ENCODE peak calls at places on chromosomes 16 and 17, in seven cellular contexts. D is HepG2, H is SK-N-SH, O is T47D, Y is H1, G is K562, F is GM12878. X is an unnamed sample.
A peak's percentile ranks its signal among the peaks of the same experiment; 100 is the strongest.

GRCh38 chr16:719815-720506 is 985 bp upstream of the ANTKMT start:
- DNase-seq in D (peak; percentile 66), F (no peak), H (peak; percentile 54), G (peak; percentile 79), O (peak; percentile 74), Y (no peak), X (no peak)

GRCh38 chr17:48024149-48025039 is 13.2 kb downstream of the COPZ2 start:
- DNase-seq in H (no peak), Y (peak; percentile 66), G (peak; percentile 61), O (no peak), D (no peak), F (no peak), X (peak; percentile 74)

GRCh38 chr17:76716146-76716833 is 5.5 kb upstream of the MXRA7 start:
- DNase-seq in H (no peak), G (peak; percentile 87), F (no peak), Y (no peak), D (no peak), O (no peak), X (no peak)

GRCh38 chr16:78816499-78817441 is 717.3 kb downstream of the WWOX start:
- DNase-seq in O (no peak), G (no peak), F (no peak), H (no peak), D (no peak), Y (no peak), X (no peak)

GRCh38 chr16:13378151-13378550 is 476.8 kb downstream of the SHISA9 start:
- DNase-seq in D (no peak), H (no peak), Y (no peak), G (no peak), O (no peak), F (no peak), X (no peak)

GRCh38 chr17:42456223-42457106 is 2.2 kb upstream of the ATP6V0A1 start:
- DNase-seq in G (peak; percentile 77), Y (no peak), O (no peak), H (no peak), F (peak; percentile 57), D (no peak), X (no peak)

GRCh38 chr16:67089101-67089500 is 20.6 kb upstream of the PHAF1 start:
- DNase-seq in Y (no peak), O (no peak), D (no peak), G (no peak), H (no peak), F (no peak), X (no peak)

GRCh38 chr16:15539197-15539596 is 103.8 kb downstream of the MARF1 start:
- DNase-seq in D (peak; percentile 49), H (no peak), F (no peak), G (peak; percentile 89), Y (peak; percentile 85), O (no peak), X (peak; percentile 43)

GRCh38 chr17:15436399-15437369 is 30.7 kb downstream of the CDRT4 start:
- DNase-seq in G (peak; percentile 63), D (peak; percentile 65), F (no peak), O (no peak), Y (peak; percentile 56), H (no peak), X (peak; percentile 46)

GRCh38 chr17:57609125-57609877 is 135.8 kb downstream of the CCDC182 start:
- DNase-seq in H (no peak), Y (no peak), G (no peak), F (no peak), D (peak; percentile 96), O (peak; percentile 72), X (no peak)

GRCh38 chr17:66330646-66331037 is 28.2 kb downstream of the PRKCA start:
- DNase-seq in F (no peak), Y (no peak), H (no peak), D (no peak), O (no peak), G (no peak), X (no peak)

GRCh38 chr17:66737524-66737923 is 97.4 kb upstream of the CACNG5 start:
- DNase-seq in D (no peak), F (no peak), O (no peak), Y (no peak), H (no peak), G (no peak), X (no peak)

GRCh38 chr16:17744903-17745581 is 274.3 kb upstream of the XYLT1 start:
- DNase-seq in F (no peak), G (no peak), O (no peak), Y (peak; percentile 65), H (no peak), D (no peak), X (no peak)

GRCh38 chr17:32772453-32773025 is 104.4 kb downstream of the MYO1D start:
- DNase-seq in D (no peak), F (peak; percentile 28), G (no peak), Y (no peak), O (no peak), H (no peak), X (no peak)

DNA sequence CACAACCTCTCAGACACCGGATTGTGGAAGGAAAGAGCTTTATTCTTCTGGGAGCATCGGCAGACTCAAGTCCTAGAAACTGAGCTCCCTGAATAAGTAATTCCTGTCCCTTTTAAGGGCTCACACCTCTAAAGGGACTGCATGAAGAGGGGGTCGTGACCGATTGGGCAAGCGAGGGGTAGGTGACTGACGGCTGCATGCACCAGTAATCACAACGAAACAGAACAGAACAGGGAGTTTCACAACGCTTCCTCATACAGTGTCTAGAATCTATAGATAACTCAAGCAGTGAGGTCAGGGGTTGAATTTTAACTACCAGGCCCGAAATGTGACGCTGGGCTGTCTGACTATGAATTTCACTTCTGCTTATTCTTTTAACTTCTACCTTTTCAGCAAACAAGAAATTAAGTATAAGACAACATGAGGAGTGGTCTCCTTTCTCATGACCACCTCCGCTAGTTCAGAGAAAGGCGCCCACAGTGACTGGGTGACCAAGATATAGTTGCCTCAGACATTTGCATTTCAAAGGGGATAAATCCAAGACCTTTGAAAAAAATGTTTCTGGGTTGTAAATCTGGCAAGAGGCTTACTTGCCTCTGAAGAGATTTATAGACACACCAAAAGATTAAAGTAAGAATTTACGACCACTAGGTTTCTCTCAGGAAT is 88.4 kb upstream of the ATF7IP2 start:
- DNase-seq in Y (no peak), F (peak; percentile 98), H (no peak), D (peak; percentile 64), G (peak; percentile 13), O (no peak), X (no peak)
- TF ChIP-seq JUND in Y (no peak), F (peak; percentile 58), H (no peak), D (no peak), G (no peak), O (no peak), X (no peak)

GRCh38 chr16:27436065-27436464 is 34.1 kb downstream of the IL21R start:
- DNase-seq in D (no peak), F (no peak), H (no peak), Y (peak; percentile 30), G (no peak), O (no peak), X (no peak)
- TF ChIP-seq JUND in D (no peak), F (no peak), H (no peak), Y (no peak), G (no peak), O (no peak), X (no peak)

DNA sequence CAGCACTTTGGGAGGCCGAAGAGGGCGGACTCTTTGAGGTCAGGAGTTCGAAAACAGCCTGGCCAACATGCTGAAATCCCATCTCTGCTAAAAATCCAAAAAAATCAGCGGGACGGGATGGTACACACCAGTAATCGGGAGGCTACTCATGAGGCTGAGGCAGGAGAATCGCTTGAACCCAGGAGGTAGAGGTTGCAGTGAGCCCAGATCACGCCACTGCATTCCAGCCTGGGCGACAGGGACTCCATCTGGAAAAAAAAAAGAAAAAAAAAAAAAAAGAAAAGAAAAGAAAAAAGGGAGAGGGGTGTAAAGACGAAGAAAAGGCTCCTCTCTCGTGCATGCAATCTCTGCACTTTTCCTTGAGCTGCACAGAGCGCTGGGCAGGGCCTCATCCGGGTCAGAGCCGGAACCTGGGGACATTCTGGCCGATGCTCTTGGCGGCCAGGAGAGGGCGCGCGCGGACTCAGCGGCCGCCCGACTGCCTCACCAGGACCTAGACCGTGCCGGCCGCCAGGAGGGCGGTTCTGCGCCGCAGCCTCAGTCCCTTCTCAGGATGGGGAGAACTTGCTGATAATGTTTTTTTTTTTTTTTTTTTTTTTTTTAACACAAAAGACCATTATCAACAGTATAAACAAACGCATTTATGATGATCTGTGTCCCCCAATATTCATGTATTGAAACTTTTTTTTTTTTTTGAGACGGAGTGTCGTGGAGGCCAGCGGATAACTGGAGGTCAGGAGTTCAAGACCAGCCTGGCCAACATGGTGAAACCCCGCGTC is 8.2 kb upstream of the FLYWCH2 start:
- DNase-seq in G (peak; percentile 88), H (peak; percentile 89), D (peak; percentile 49), O (no peak), F (peak; percentile 3), Y (peak; percentile 76), X (peak; percentile 67)
- TF ChIP-seq JUND in G (peak; percentile 18), H (no peak), D (no peak), O (no peak), F (no peak), Y (no peak), X (no peak)

GRCh38 chr16:30533748-30534367 is 800 bp downstream of the ZNF747 start:
- DNase-seq in F (no peak), Y (peak; percentile 54), D (no peak), O (no peak), G (no peak), H (peak; percentile 50), X (no peak)
- TF ChIP-seq JUND in F (no peak), Y (no peak), D (no peak), O (no peak), G (no peak), H (no peak), X (no peak)

GRCh38 chr17:75124041-75124818 is 7.3 kb downstream of the NT5C start:
- DNase-seq in D (peak; percentile 48), O (no peak), G (peak; percentile 91), H (no peak), Y (no peak), F (no peak), X (peak; percentile 99)
- TF ChIP-seq JUND in D (no peak), O (no peak), G (peak; percentile 98), H (peak; percentile 79), Y (no peak), F (no peak), X (no peak)

DNA sequence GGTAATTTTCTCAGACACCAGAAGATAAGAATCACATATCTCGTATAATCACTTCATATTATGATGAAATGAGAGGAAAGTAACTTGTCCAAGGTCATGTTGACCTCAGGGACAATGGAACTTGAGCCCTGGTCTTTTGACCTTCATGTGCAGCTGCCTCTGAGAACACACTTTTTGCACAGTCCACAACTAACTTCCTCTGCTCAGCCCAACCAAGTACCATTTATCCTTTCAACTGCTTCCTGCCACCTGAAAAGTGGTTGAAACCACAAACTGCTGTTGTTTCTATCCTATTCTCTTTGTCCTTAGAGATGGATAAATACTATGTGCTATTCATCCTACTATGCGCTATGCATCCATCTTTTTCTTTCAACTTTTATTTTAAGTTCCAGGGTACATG is 2.3 kb upstream of the CCL1 start:
- DNase-seq in Y (no peak), H (no peak), F (no peak), O (no peak), D (no peak), G (no peak), X (no peak)
- TF ChIP-seq JUND in Y (no peak), H (no peak), F (no peak), O (no peak), D (no peak), G (no peak), X (no peak)

X was measured in HCT116.